ENCODE peak calls at places on chromosome 18, in seven cellular contexts. I, D, U, S, C, N and F are unnamed samples.

GRCh38 chr18:55234366-55235093 is 275.3 kb upstream of the CCDC68 start:
- DNase-seq in S (peak; percentile 32), D (peak; percentile 82), U (peak; percentile 78), N (peak; percentile 79), C (peak; percentile 84), I (peak; percentile 79), F (peak; percentile 83)

GRCh38 chr18:8943900-8944870 is 158.3 kb upstream of the NDUFV2 start:
- DNase-seq in C (no peak), D (no peak), N (peak; percentile 39), S (no peak), U (no peak), I (peak; percentile 94), F (no peak)

GRCh38 chr18:13615432-13615861 is 110.9 kb downstream of the FAM210A start:
- DNase-seq in I (no peak), C (no peak), N (no peak), U (no peak), S (no peak), D (no peak), F (no peak)

GRCh38 chr18:3052411-3052758 is 39.4 kb upstream of the LPIN2 start:
- DNase-seq in I (no peak), N (no peak), C (no peak), U (no peak), D (no peak), S (no peak), F (no peak)

GRCh38 chr18:8658858-8659485 is 46.4 kb upstream of the MTCL1 start:
- DNase-seq in S (no peak), U (no peak), I (no peak), D (no peak), C (no peak), N (no peak), F (no peak)

GRCh38 chr18:55287935-55288868 is 299.8 kb downstream of the TCF4 start:
- DNase-seq in U (no peak), N (no peak), C (no peak), I (no peak), S (no peak), D (no peak), F (no peak)

GRCh38 chr18:8654482-8655451 is 45.5 kb downstream of the RAB12 start:
- DNase-seq in U (no peak), S (peak; percentile 43), D (no peak), I (peak; percentile 34), N (no peak), C (no peak), F (no peak)

GRCh38 chr18:36194719-36195315 is 7.5 kb downstream of the MOCOS start:
- DNase-seq in N (no peak), D (no peak), U (no peak), C (no peak), S (no peak), I (no peak), F (no peak)

GRCh38 chr18:76432274-76432755 is 62.7 kb downstream of the ZNF516 start:
- DNase-seq in S (no peak), I (no peak), C (no peak), U (no peak), N (no peak), D (no peak), F (peak; percentile 48)

GRCh38 chr18:33826151-33826550 is 248.1 kb downstream of the ASXL3 start:
- DNase-seq in C (no peak), D (no peak), N (no peak), I (no peak), S (no peak), U (no peak), F (no peak)

GRCh38 chr18:21740474-21740723 is 193 bp upstream of the MIB1 start:
- DNase-seq in U (peak; percentile 99), S (peak; percentile 65), C (no peak), I (peak; percentile 94), N (peak; percentile 99), D (no peak), F (peak; percentile 99)

GRCh38 chr18:2891526-2892431 is 45.0 kb downstream of the EMILIN2 start:
- DNase-seq in D (no peak), C (no peak), I (no peak), U (no peak), N (no peak), S (no peak), F (no peak)

GRCh38 chr18:44423826-44424225 is 256.9 kb upstream of the SETBP1 start:
- DNase-seq in I (no peak), C (no peak), N (no peak), U (no peak), S (no peak), D (no peak), F (no peak)

GRCh38 chr18:13548106-13548819 is 178.1 kb downstream of the FAM210A start:
- DNase-seq in S (no peak), U (no peak), D (no peak), I (no peak), N (no peak), C (no peak), F (no peak)

GRCh38 chr18:77512152-77512551 is 262.5 kb downstream of the GALR1 start:
- DNase-seq in C (no peak), N (no peak), D (no peak), I (no peak), U (no peak), S (no peak), F (no peak)

GRCh38 chr18:8901019-8901418 is 195.7 kb downstream of the MTCL1 start:
- DNase-seq in S (no peak), D (no peak), I (no peak), C (no peak), N (no peak), U (no peak), F (no peak)

GRCh38 chr18:486929-487328 is 13.6 kb downstream of the COLEC12 start:
- DNase-seq in S (no peak), I (no peak), D (no peak), U (no peak), N (no peak), C (no peak), F (no peak)

GRCh38 chr18:40926679-40927078 is 1028.4 kb upstream of the PIK3C3 start:
- DNase-seq in I (no peak), C (no peak), D (no peak), U (no peak), N (no peak), S (no peak), F (no peak)

GRCh38 chr18:55300469-55301195 is 287.4 kb downstream of the TCF4 start:
- DNase-seq in N (no peak), S (no peak), C (no peak), I (peak; percentile 37), D (no peak), U (no peak), F (no peak)

GRCh38 chr18:37419272-37419671 is 146.3 kb downstream of the CELF4 start:
- DNase-seq in C (no peak), S (no peak), U (no peak), I (peak; percentile 12), N (no peak), D (no peak), F (no peak)

GRCh38 chr18:72013512-72013911 is 530.6 kb downstream of the CBLN2 start:
- DNase-seq in C (no peak), I (no peak), N (no peak), U (no peak), S (no peak), D (no peak), F (no peak)

GRCh38 chr18:13577091-13577697 is 149.2 kb downstream of the FAM210A start:
- DNase-seq in S (no peak), I (peak; percentile 7), N (no peak), U (no peak), D (no peak), C (no peak), F (no peak)

GRCh38 chr18:3923750-3924149 is 473.8 kb downstream of the TGIF1 start:
- DNase-seq in U (no peak), S (no peak), N (no peak), C (no peak), I (peak; percentile 93), D (no peak), F (no peak)

GRCh38 chr18:79525556-79526467 is 130.1 kb downstream of the NFATC1 start:
- DNase-seq in S (no peak), I (no peak), C (peak; percentile 71), U (peak; percentile 28), D (no peak), N (peak; percentile 77), F (peak; percentile 77)

GRCh38 chr18:77145364-77145901 is 12.8 kb upstream of the MBP start:
- DNase-seq in D (no peak), I (no peak), N (no peak), C (no peak), S (no peak), U (no peak), F (peak; percentile 28)

GRCh38 chr18:36265035-36265434 is 32.5 kb upstream of the FHOD3 start:
- DNase-seq in U (no peak), N (no peak), D (no peak), S (no peak), I (no peak), C (no peak), F (no peak)

GRCh38 chr18:26686532-26686931 is 138.2 kb upstream of the KCTD1 start:
- DNase-seq in U (no peak), D (no peak), I (no peak), N (no peak), C (no peak), S (no peak), F (no peak)
- H3K27ac ChIP-seq in U (no peak overlapping the region), D (no peak overlapping the region), I (no peak overlapping the region), N (no peak overlapping the region), C (no peak overlapping the region), S (no peak overlapping the region), F (no peak overlapping the region)

GRCh38 chr18:50861617-50862016 is 17.3 kb upstream of the ME2 start:
- DNase-seq in I (no peak), C (no peak), S (no peak), D (no peak), N (no peak), U (no peak), F (no peak)

GRCh38 chr18:50866765-50867164 is 12.2 kb upstream of the ME2 start:
- DNase-seq in D (no peak), C (no peak), I (no peak), N (no peak), S (no peak), U (no peak), F (no peak)

GRCh38 chr18:50859793-50860192 is 19.1 kb upstream of the ME2 start:
- DNase-seq in I (no peak), N (no peak), U (no peak), D (no peak), C (no peak), S (no peak), F (no peak)

GRCh38 chr18:50863840-50864239 is 15.1 kb upstream of the ME2 start:
- DNase-seq in D (no peak), S (no peak), U (no peak), I (no peak), N (no peak), C (no peak), F (no peak)

GRCh38 chr18:50862401-50862800 is 16.5 kb upstream of the ME2 start:
- DNase-seq in C (no peak), S (no peak), U (no peak), D (no peak), N (no peak), I (no peak), F (no peak)
- H3K4me3 ChIP-seq in C (no peak overlapping the region), S (no peak overlapping the region), U (no peak overlapping the region), D (no peak overlapping the region), N (no peak overlapping the region), I (no peak overlapping the region), F (no peak overlapping the region)

GRCh38 chr18:46942646-46943045 is 25.2 kb downstream of the KATNAL2 start:
- DNase-seq in C (no peak), U (no peak), S (no peak), D (no peak), N (no peak), I (no peak), F (no peak)
- TF ChIP-seq POLR2A in C (no peak), U (no peak), S (no peak), D (no peak), N (no peak), I (no peak), F (no peak)

GRCh38 chr18:48997681-48997984 is 46.9 kb upstream of the SMAD7 start:
- DNase-seq in I (no peak), D (no peak), U (no peak), C (no peak), N (peak; percentile 23), S (no peak), F (no peak)
- H3K27ac ChIP-seq in I (peak overlapping the region; percentile 48), D (no peak overlapping the region), U (peak overlapping the region; percentile 33), C (no peak overlapping the region), N (peak overlapping the region; percentile 75), S (peak overlapping the region; percentile 91), F (no peak overlapping the region)